ENCODE peak calls at places on chromosomes 1 and 21, in five cellular contexts. One of them, this sample, is unnamed.

GRCh38 chr1:151458936-151459330 is 361 bp downstream of the POGZ start:
- DNase-seq in fibroblast of mammary gland: peak
- DNase-seq in PC-3: peak
- DNase-seq in nephron progenitor cell: peak
- DNase-seq in heart left ventricle: peak
- DNase-seq in this sample: peak

GRCh38 chr1:41745022-41745421 is 173.7 kb downstream of the HIVEP3 start:
- DNase-seq in nephron progenitor cell: no peak
- DNase-seq in PC-3: no peak
- DNase-seq in fibroblast of mammary gland: no peak
- DNase-seq in heart left ventricle: no peak
- DNase-seq in this sample: no peak

GRCh38 chr1:5661196-5662130 is 330.8 kb downstream of the NPHP4 start:
- DNase-seq in PC-3: no peak
- DNase-seq in fibroblast of mammary gland: no peak
- DNase-seq in nephron progenitor cell: no peak
- DNase-seq in heart left ventricle: no peak
- DNase-seq in this sample: peak

GRCh38 chr1:20402585-20403422 is 83.2 kb downstream of the CAMK2N1 start:
- DNase-seq in PC-3: no peak
- DNase-seq in heart left ventricle: no peak
- DNase-seq in nephron progenitor cell: no peak
- DNase-seq in fibroblast of mammary gland: no peak
- DNase-seq in this sample: no peak

GRCh38 chr1:172095831-172096230 is 254.5 kb downstream of the DNM3 start:
- DNase-seq in PC-3: no peak
- DNase-seq in fibroblast of mammary gland: no peak
- DNase-seq in nephron progenitor cell: no peak
- DNase-seq in heart left ventricle: no peak
- DNase-seq in this sample: no peak

GRCh38 chr1:185690527-185690926 is 43.7 kb upstream of the HMCN1 start:
- DNase-seq in fibroblast of mammary gland: no peak
- DNase-seq in nephron progenitor cell: no peak
- DNase-seq in PC-3: no peak
- DNase-seq in heart left ventricle: no peak
- DNase-seq in this sample: no peak

GRCh38 chr1:15526021-15526489 is 593 bp upstream of the DNAJC16 start:
- DNase-seq in nephron progenitor cell: peak
- DNase-seq in fibroblast of mammary gland: no peak
- DNase-seq in PC-3: no peak
- DNase-seq in heart left ventricle: no peak
- DNase-seq in this sample: no peak

GRCh38 chr1:184150776-184151531 is 99.4 kb downstream of the TSEN15 start:
- DNase-seq in heart left ventricle: peak
- DNase-seq in fibroblast of mammary gland: peak
- DNase-seq in nephron progenitor cell: no peak
- DNase-seq in PC-3: no peak
- DNase-seq in this sample: peak

GRCh38 chr21:33121715-33122475 is 52.0 kb downstream of the OLIG1 start:
- DNase-seq in PC-3: peak
- DNase-seq in heart left ventricle: no peak
- DNase-seq in nephron progenitor cell: no peak
- DNase-seq in fibroblast of mammary gland: peak
- DNase-seq in this sample: no peak

GRCh38 chr1:147545133-147545532 is 3.8 kb downstream of the BCL9 start:
- DNase-seq in nephron progenitor cell: no peak
- DNase-seq in heart left ventricle: peak
- DNase-seq in fibroblast of mammary gland: peak
- DNase-seq in PC-3: peak
- DNase-seq in this sample: peak

GRCh38 chr1:215710340-215710971 is 143.4 kb downstream of the KCTD3 start:
- DNase-seq in heart left ventricle: no peak
- DNase-seq in nephron progenitor cell: peak
- DNase-seq in fibroblast of mammary gland: peak
- DNase-seq in PC-3: peak
- DNase-seq in this sample: no peak

GRCh38 chr1:244395965-244396364 is 55.7 kb downstream of the ADSS2 start:
- DNase-seq in heart left ventricle: no peak
- DNase-seq in fibroblast of mammary gland: no peak
- DNase-seq in PC-3: peak
- DNase-seq in nephron progenitor cell: no peak
- DNase-seq in this sample: no peak

GRCh38 chr1:1230656-1231399 is 973 bp downstream of the SDF4 start:
- DNase-seq in fibroblast of mammary gland: peak
- DNase-seq in nephron progenitor cell: no peak
- DNase-seq in heart left ventricle: no peak
- DNase-seq in PC-3: peak
- DNase-seq in this sample: no peak

GRCh38 chr1:48947761-48948537 is 171.3 kb upstream of the BEND5 start:
- DNase-seq in heart left ventricle: no peak
- DNase-seq in PC-3: no peak
- DNase-seq in nephron progenitor cell: no peak
- DNase-seq in fibroblast of mammary gland: no peak
- DNase-seq in this sample: no peak

GRCh38 chr1:149966405-149966804 is 29.7 kb upstream of the MTMR11 start:
- DNase-seq in fibroblast of mammary gland: no peak
- DNase-seq in heart left ventricle: no peak
- DNase-seq in PC-3: no peak
- DNase-seq in nephron progenitor cell: no peak
- DNase-seq in this sample: no peak

GRCh38 chr1:176896216-176896615 is 268.3 kb downstream of the ASTN1 start:
- DNase-seq in PC-3: no peak
- DNase-seq in fibroblast of mammary gland: no peak
- DNase-seq in nephron progenitor cell: no peak
- DNase-seq in heart left ventricle: no peak
- DNase-seq in this sample: no peak

GRCh38 chr1:30719406-30720270 is 3.7 kb downstream of the MATN1 start:
- DNase-seq in PC-3: peak
- DNase-seq in heart left ventricle: no peak
- DNase-seq in nephron progenitor cell: no peak
- DNase-seq in fibroblast of mammary gland: peak
- DNase-seq in this sample: no peak

GRCh38 chr1:19504796-19505693 is 19.7 kb upstream of the CAPZB start:
- DNase-seq in heart left ventricle: peak
- DNase-seq in PC-3: no peak
- DNase-seq in nephron progenitor cell: no peak
- DNase-seq in fibroblast of mammary gland: peak
- DNase-seq in this sample: no peak

GRCh38 chr1:248756151-248756550 is 592 bp upstream of the LYPD8 start:
- DNase-seq in heart left ventricle: no peak
- DNase-seq in PC-3: no peak
- DNase-seq in nephron progenitor cell: no peak
- DNase-seq in fibroblast of mammary gland: no peak
- DNase-seq in this sample: no peak

GRCh38 chr1:9317591-9318331 is 25.1 kb downstream of the SPSB1 start:
- DNase-seq in fibroblast of mammary gland: peak
- DNase-seq in PC-3: peak
- DNase-seq in heart left ventricle: peak
- DNase-seq in nephron progenitor cell: no peak
- DNase-seq in this sample: peak

GRCh38 chr1:187051618-187052232 is 223.0 kb downstream of the PLA2G4A start:
- DNase-seq in nephron progenitor cell: peak
- DNase-seq in heart left ventricle: no peak
- DNase-seq in PC-3: peak
- DNase-seq in fibroblast of mammary gland: peak
- DNase-seq in this sample: no peak

This sample was measured in Right ventricle myocardium superior.